ENCODE peak calls at places on chromosomes 3 and 15, in ten cellular contexts. D is brain microvascular endothelial cell, G is tibial artery, J is uterus, N is PC-3, H is breast epithelium, B is HCT116, U is IMR-90, Y is colonic mucosa, I is AG04450. X is an unnamed sample.

GRCh38 chr15:68656438-68656739 is 77.6 kb downstream of the CORO2B start:
- DNase-seq in D (no peak), G (no peak), J (no peak), N (no peak), H (no peak), B (no peak), U (no peak), Y (no peak), I (no peak), X (no peak)

GRCh38 chr3:150495563-150496168 is 50.6 kb downstream of the SERP1 start:
- DNase-seq in D (peak), G (no peak), J (no peak), N (peak), H (no peak), B (peak), U (peak), Y (peak), I (peak), X (no peak)

GRCh38 chr3:54772046-54772445 is 155.8 kb downstream of the LRTM1 start:
- DNase-seq in D (no peak), G (no peak), J (no peak), N (no peak), H (no peak), B (no peak), U (no peak), Y (no peak), I (no peak), X (no peak)

GRCh38 chr3:107240183-107241091 is 136.8 kb upstream of the CCDC54 start:
- DNase-seq in D (peak), G (peak), J (peak), N (peak), H (peak), B (peak), U (peak), Y (peak), I (peak), X (peak)

GRCh38 chr3:105322570-105323273 is 44.0 kb upstream of the ALCAM start:
- DNase-seq in D (no peak), G (no peak), J (no peak), N (no peak), H (no peak), B (no peak), U (peak), Y (no peak), I (no peak), X (peak)

GRCh38 chr3:25663324-25664065 is 1.2 kb downstream of the TOP2B start:
- DNase-seq in D (no peak), G (no peak), J (no peak), N (peak), H (no peak), B (peak), U (peak), Y (peak), I (no peak), X (peak)

GRCh38 chr3:115245899-115246298 is 98.8 kb upstream of the ZBTB20 start:
- DNase-seq in D (peak), G (no peak), J (no peak), N (peak), H (no peak), B (no peak), U (no peak), Y (no peak), I (no peak), X (no peak)

GRCh38 chr3:186510374-186511079 is 33.7 kb downstream of the CRYGS start:
- DNase-seq in D (no peak), G (no peak), J (no peak), N (no peak), H (no peak), B (no peak), U (no peak), Y (no peak), I (no peak), X (peak)

GRCh38 chr3:43857361-43858051 is 166.8 kb downstream of the ABHD5 start:
- DNase-seq in D (peak), G (no peak), J (no peak), N (no peak), H (no peak), B (no peak), U (peak), Y (no peak), I (no peak), X (no peak)

GRCh38 chr15:40853241-40853890 is 9.5 kb downstream of the SPINT1 start:
- DNase-seq in D (no peak), G (no peak), J (no peak), N (no peak), H (no peak), B (no peak), U (no peak), Y (no peak), I (no peak), X (no peak)

GRCh38 chr3:63344676-63345075 is 66.6 kb downstream of the SYNPR start:
- DNase-seq in D (no peak), G (no peak), J (no peak), N (peak), H (no peak), B (no peak), U (no peak), Y (no peak), I (no peak), X (no peak)

GRCh38 chr3:32843504-32844321 is 25.9 kb downstream of the TRIM71 start:
- DNase-seq in D (no peak), G (no peak), J (no peak), N (no peak), H (no peak), B (no peak), U (no peak), Y (no peak), I (no peak), X (no peak)

GRCh38 chr3:32842987-32843386 is 25.2 kb downstream of the TRIM71 start:
- DNase-seq in D (no peak), G (no peak), J (no peak), N (no peak), H (no peak), B (no peak), U (no peak), Y (no peak), I (no peak), X (no peak)

GRCh38 chr3:32842531-32842931 is 24.7 kb downstream of the TRIM71 start:
- DNase-seq in D (no peak), G (no peak), J (no peak), N (peak), H (no peak), B (no peak), U (no peak), Y (peak), I (no peak), X (no peak)

GRCh38 chr3:32841341-32841740 is 23.5 kb downstream of the TRIM71 start:
- DNase-seq in D (no peak), G (no peak), J (no peak), N (no peak), H (no peak), B (no peak), U (no peak), Y (no peak), I (no peak), X (no peak)

DNA sequence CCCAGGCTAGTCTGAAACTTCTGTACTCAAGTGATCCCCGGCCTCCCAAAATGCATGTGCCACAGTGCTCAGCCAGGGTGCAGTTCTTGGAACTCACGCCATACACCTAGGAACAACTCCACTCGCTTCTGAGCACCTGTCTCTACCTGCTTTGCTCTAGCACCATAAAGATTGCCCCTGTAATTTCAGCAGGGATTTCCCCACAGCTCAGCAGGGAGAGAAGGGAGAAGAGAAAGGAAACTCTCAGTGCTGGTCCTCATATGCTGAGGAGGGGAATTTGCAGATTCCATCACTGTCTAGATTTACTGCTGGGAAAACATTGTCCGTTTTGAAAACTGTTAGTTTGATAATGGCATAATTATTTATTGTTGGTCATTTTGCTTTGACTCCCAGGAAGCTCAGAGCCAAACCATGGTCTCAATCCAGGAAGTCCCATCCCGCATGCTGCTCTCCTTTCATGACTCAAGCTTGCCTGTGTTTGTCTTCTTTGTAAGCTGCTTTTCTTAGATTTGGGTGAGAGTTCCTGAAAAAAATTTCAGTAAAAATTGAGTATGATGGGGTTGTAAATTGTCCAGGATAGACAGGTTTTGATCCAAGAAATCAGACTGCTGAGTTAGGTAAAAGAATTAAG is 24.2 kb downstream of the TRIM71 start:
- DNase-seq in D (peak), G (no peak), J (no peak), N (peak), H (no peak), B (no peak), U (no peak), Y (no peak), I (no peak), X (no peak)
- H3K27ac ChIP-seq in D (no peak), G (no peak), J (no peak), N (peak), H (no peak), B (no peak), U (no peak), Y (no peak), I (no peak), X (no peak)

DNA sequence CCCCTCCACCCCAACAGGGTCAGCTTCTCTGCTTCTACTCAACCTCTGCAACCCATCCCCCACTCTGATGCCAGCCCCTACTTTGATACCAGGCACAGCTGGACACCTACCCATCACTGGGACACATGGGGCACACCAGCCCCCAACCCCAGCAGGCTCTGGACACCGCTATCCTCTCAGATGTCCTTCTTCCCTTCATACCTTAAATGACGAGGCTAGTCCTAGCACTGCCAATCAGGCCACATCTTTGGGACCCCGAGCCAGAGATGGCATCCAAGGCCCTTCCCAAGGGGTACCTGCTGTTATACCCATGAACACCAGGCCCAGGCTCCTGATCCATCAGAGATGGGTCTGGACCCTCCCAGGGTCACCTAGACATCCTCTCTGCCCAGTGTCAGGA is 10.6 kb downstream of the POC1A start:
- DNase-seq in D (no peak), G (no peak), J (no peak), N (no peak), H (no peak), B (no peak), U (no peak), Y (no peak), I (no peak), X (no peak)
- H3K27ac ChIP-seq in D (no peak), G (no peak), J (no peak), N (no peak), H (no peak), B (no peak), U (no peak), Y (no peak), I (no peak), X (no peak)

GRCh38 chr15:58016776-58017175 is 48.7 kb downstream of the ALDH1A2 start:
- DNase-seq in D (no peak), G (no peak), J (no peak), N (no peak), H (no peak), B (no peak), U (no peak), Y (no peak), I (no peak), X (no peak)

GRCh38 chr15:58014040-58014439 is 51.5 kb downstream of the ALDH1A2 start:
- DNase-seq in D (no peak), G (no peak), J (no peak), N (no peak), H (no peak), B (no peak), U (no peak), Y (no peak), I (no peak), X (no peak)

GRCh38 chr15:58014470-58014869 is 51.0 kb downstream of the ALDH1A2 start:
- DNase-seq in D (no peak), G (no peak), J (no peak), N (no peak), H (no peak), B (no peak), U (no peak), Y (no peak), I (no peak), X (no peak)

GRCh38 chr15:58017869-58018268 is 47.6 kb downstream of the ALDH1A2 start:
- DNase-seq in D (no peak), G (no peak), J (no peak), N (no peak), H (no peak), B (no peak), U (no peak), Y (no peak), I (no peak), X (no peak)

GRCh38 chr15:58015565-58015964 is 49.9 kb downstream of the ALDH1A2 start:
- DNase-seq in D (peak), G (no peak), J (no peak), N (peak), H (no peak), B (no peak), U (no peak), Y (no peak), I (no peak), X (peak)
- H3K27ac ChIP-seq in D (no peak), G (no peak), J (no peak), N (no peak), H (no peak), B (no peak), U (no peak), Y (no peak), I (no peak), X (no peak)

GRCh38 chr3:71722693-71723092 is 2.5 kb downstream of the EIF4E3 start:
- DNase-seq in D (no peak), G (no peak), J (no peak), N (no peak), H (no peak), B (no peak), U (no peak), Y (no peak), I (no peak), X (no peak)
- H3K27ac ChIP-seq in D (no peak), G (no peak), J (no peak), N (no peak), H (no peak), B (no peak), U (no peak), Y (no peak), I (no peak), X (no peak)

GRCh38 chr3:114212646-114213045 is 24.7 kb downstream of the ZNF80 start:
- DNase-seq in D (no peak), G (no peak), J (no peak), N (no peak), H (no peak), B (no peak), U (no peak), Y (no peak), I (no peak), X (no peak)

GRCh38 chr3:114214542-114215341 is 22.6 kb downstream of the ZNF80 start:
- DNase-seq in D (no peak), G (no peak), J (no peak), N (no peak), H (no peak), B (no peak), U (no peak), Y (no peak), I (no peak), X (no peak)

GRCh38 chr3:114213669-114214541 is 23.5 kb downstream of the ZNF80 start:
- DNase-seq in D (peak), G (no peak), J (no peak), N (no peak), H (no peak), B (no peak), U (peak), Y (no peak), I (peak), X (no peak)

GRCh38 chr3:114216186-114216970 is 21.0 kb downstream of the ZNF80 start:
- DNase-seq in D (peak), G (no peak), J (no peak), N (no peak), H (no peak), B (no peak), U (peak), Y (no peak), I (no peak), X (no peak)

GRCh38 chr3:114213262-114213668 is 24.1 kb downstream of the ZNF80 start:
- DNase-seq in D (peak), G (no peak), J (no peak), N (no peak), H (no peak), B (no peak), U (peak), Y (no peak), I (no peak), X (no peak)
- H3K27ac ChIP-seq in D (peak), G (no peak), J (no peak), N (no peak), H (no peak), B (no peak), U (no peak), Y (peak), I (no peak), X (no peak)

GRCh38 chr3:9701006-9701405 is 2.6 kb upstream of the CPNE9 start:
- DNase-seq in D (no peak), G (no peak), J (no peak), N (no peak), H (no peak), B (no peak), U (no peak), Y (no peak), I (no peak), X (peak)

GRCh38 chr3:9697892-9698291 is 5.7 kb upstream of the CPNE9 start:
- DNase-seq in D (no peak), G (no peak), J (no peak), N (no peak), H (no peak), B (no peak), U (no peak), Y (no peak), I (no peak), X (no peak)

GRCh38 chr3:9701711-9702110 is 1.9 kb upstream of the CPNE9 start:
- DNase-seq in D (no peak), G (no peak), J (no peak), N (no peak), H (no peak), B (no peak), U (no peak), Y (no peak), I (no peak), X (no peak)

GRCh38 chr3:9698293-9698692 is 5.3 kb upstream of the CPNE9 start:
- DNase-seq in D (no peak), G (no peak), J (no peak), N (no peak), H (no peak), B (no peak), U (no peak), Y (no peak), I (no peak), X (no peak)

DNA sequence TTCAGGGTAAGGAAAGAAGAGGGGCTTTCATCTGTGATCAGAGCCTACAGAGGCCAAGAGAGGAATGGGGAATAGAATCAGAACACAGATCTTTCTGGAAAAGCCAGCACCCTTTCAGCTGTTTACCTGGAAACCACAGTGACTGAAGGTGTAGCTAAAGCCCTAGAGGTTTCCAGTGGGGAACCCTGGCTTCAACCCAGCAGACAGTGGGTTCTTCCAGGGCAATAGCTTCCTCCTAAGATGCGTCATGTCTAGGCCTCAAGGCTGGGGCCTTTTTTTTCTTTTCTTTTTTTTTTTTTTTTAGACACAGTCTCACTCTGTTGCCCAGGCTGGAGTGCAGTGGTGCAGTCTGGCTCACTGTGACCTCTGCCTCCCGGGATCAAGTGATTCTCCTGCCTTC is 3.1 kb upstream of the CPNE9 start:
- DNase-seq in D (no peak), G (no peak), J (no peak), N (no peak), H (no peak), B (no peak), U (no peak), Y (no peak), I (no peak), X (no peak)
- H3K27ac ChIP-seq in D (no peak), G (no peak), J (no peak), N (no peak), H (no peak), B (no peak), U (no peak), Y (no peak), I (no peak), X (no peak)

DNA sequence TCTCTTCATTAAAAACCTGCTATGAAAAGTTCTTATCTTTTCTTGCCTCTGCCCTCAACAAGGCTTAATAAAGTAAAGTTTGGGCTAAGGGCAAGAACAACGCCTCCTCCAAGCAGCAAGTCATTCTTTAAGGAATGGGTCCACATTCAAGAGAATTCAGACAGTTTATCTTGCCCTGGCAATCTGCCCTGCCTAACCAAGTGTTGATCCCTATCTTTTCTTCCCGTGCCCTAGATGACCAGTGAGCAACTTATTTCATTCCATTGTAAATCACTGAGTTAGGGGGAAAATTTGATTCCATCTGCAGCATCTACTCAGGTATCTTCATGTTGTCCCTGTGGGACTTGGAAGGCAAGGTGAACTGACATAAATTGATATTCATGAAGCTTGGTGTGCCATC is 370.3 kb upstream of the DPPA4 start:
- DNase-seq in D (peak), G (no peak), J (no peak), N (peak), H (no peak), B (no peak), U (no peak), Y (no peak), I (no peak), X (no peak)
- H3K27ac ChIP-seq in D (no peak), G (no peak), J (no peak), N (no peak), H (no peak), B (no peak), U (no peak), Y (no peak), I (no peak), X (no peak)

DNA sequence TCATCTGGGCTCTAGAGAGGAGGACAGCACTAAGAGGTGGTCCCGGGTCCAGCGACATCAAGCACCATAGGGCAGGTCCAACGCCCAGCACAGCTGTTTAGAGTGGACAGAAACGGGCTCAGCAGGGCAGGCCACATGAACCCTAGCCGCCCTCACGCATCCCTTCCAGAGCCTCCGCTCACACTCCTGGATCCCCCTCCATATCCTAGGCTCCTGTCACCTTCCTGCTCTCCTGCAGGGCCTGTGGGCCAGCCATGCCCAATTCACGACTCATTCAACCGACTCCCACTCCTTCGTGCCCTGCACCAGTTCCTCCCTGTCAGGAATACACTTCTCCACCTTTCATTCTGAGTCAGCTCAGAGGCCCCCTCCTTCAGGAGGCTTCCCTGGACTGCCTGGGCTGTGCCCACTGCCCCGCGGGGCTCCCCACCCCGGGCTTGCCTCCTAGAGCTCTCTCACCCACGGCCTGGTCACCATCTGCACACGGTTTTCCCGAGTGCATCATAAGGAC is 90.2 kb downstream of the LINGO1 start:
- DNase-seq in D (no peak), G (peak), J (no peak), N (peak), H (no peak), B (no peak), U (peak), Y (no peak), I (no peak), X (peak)
- H3K27ac ChIP-seq in D (no peak), G (peak), J (peak), N (peak), H (peak), B (peak), U (no peak), Y (no peak), I (no peak), X (peak)

GRCh38 chr3:87422333-87422732 is 145.9 kb upstream of the POU1F1 start:
- DNase-seq in D (no peak), G (no peak), J (no peak), N (no peak), H (no peak), B (no peak), U (no peak), Y (no peak), I (no peak), X (no peak)
- H3K27ac ChIP-seq in D (no peak), G (no peak), J (no peak), N (no peak), H (no peak), B (no peak), U (no peak), Y (no peak), I (no peak), X (no peak)

GRCh38 chr15:101449471-101450425 is 39.8 kb downstream of the PCSK6 start:
- DNase-seq in D (no peak), G (no peak), J (no peak), N (no peak), H (peak), B (no peak), U (no peak), Y (no peak), I (no peak), X (no peak)
- H3K27ac ChIP-seq in D (no peak), G (no peak), J (no peak), N (no peak), H (no peak), B (no peak), U (no peak), Y (no peak), I (no peak), X (no peak)